ENCODE peak calls at places on chromosomes 5 and 9, in ten cellular contexts. H is mesendoderm, R is NCI-H510A treated with DMSO at 0.1 percent for 48 hours, X is LoVo, F is neural crest cell, O is left cardiac atrium, W is lower lobe of right lung, U is mammary epithelial cell, T is stromal cell of bone marrow, N is G401. V is an unnamed sample.

GRCh38 chr9:91421022-91421765 is 2.4 kb downstream of the NFIL3 start:
- DNase-seq in X (no peak), F (peak), T (no peak), W (peak), N (peak), U (no peak), H (peak), R (no peak), O (peak), V (no peak)

GRCh38 chr5:178505639-178506407 is 84.4 kb downstream of the COL23A1 start:
- DNase-seq in N (no peak), F (no peak), T (no peak), W (no peak), O (no peak), X (no peak), U (no peak), R (no peak), H (no peak), V (no peak)

GRCh38 chr5:174198541-174198940 is 153.0 kb downstream of the NSG2 start:
- DNase-seq in U (no peak), H (no peak), X (no peak), O (no peak), W (no peak), T (no peak), R (no peak), N (no peak), F (no peak), V (no peak)

GRCh38 chr5:177546262-177546741 is 8.1 kb downstream of the FAM193B start:
- DNase-seq in T (peak), H (peak), U (peak), F (no peak), R (no peak), X (no peak), W (no peak), N (no peak), O (peak), V (peak)

GRCh38 chr9:12875216-12875615 is 100.4 kb downstream of the LURAP1L start:
- DNase-seq in X (no peak), N (no peak), R (no peak), H (no peak), W (no peak), U (no peak), O (no peak), F (no peak), T (no peak), V (no peak)

GRCh38 chr5:119524461-119524860 is 72.2 kb downstream of the HSD17B4 start:
- DNase-seq in U (no peak), T (no peak), N (no peak), F (no peak), W (no peak), R (no peak), X (no peak), O (no peak), H (peak), V (no peak)

GRCh38 chr9:107684224-107684623 is 194.7 kb upstream of the KLF4 start:
- DNase-seq in W (no peak), H (peak), T (no peak), X (no peak), R (no peak), U (peak), F (no peak), O (no peak), N (no peak), V (no peak)

GRCh38 chr5:111313017-111313724 is 89.0 kb downstream of the CAMK4 start:
- DNase-seq in F (no peak), X (no peak), O (no peak), H (no peak), W (no peak), T (no peak), U (peak), N (no peak), R (no peak), V (no peak)

GRCh38 chr9:2053883-2054845 is 39.0 kb downstream of the SMARCA2 start:
- DNase-seq in U (peak), O (peak), T (peak), N (peak), W (no peak), R (no peak), F (no peak), X (no peak), H (no peak), V (peak)

GRCh38 chr9:74556685-74557084 is 59.5 kb downstream of the RORB start:
- DNase-seq in W (no peak), F (no peak), T (no peak), N (no peak), X (no peak), O (no peak), H (peak), R (no peak), U (peak), V (no peak)

GRCh38 chr9:137065336-137065967 is 4.9 kb downstream of the SAPCD2 start:
- DNase-seq in R (no peak), O (no peak), F (no peak), N (no peak), U (no peak), X (no peak), H (no peak), T (no peak), W (no peak), V (no peak)

GRCh38 chr9:14488421-14489190 is 174.7 kb upstream of the NFIB start:
- DNase-seq in F (no peak), W (no peak), O (no peak), T (no peak), X (no peak), R (no peak), U (no peak), N (no peak), H (no peak), V (no peak)

V was measured in pons.